ENCODE peak calls at places on chromosomes 1 and 21, in seven cellular contexts. K is Karpas-422, X is pancreas, L is lower lobe of right lung, B is SJSA1, J is A549, V is esophagus squamous epithelium. M is an unnamed sample.

GRCh38 chr1:30029677-30030076 is 693.7 kb downstream of the MATN1 start:
- DNase-seq in K (no peak), X (no peak), L (no peak), B (no peak), J (no peak), V (no peak), M (peak; percentile 25)

GRCh38 chr1:33341190-33341589 is 20.3 kb upstream of the A3GALT2 start:
- DNase-seq in K (no peak), X (no peak), L (no peak), B (no peak), J (no peak), V (no peak), M (no peak)

GRCh38 chr1:204147392-204148097 is 4.3 kb downstream of the ETNK2 start:
- DNase-seq in K (no peak), X (no peak), L (no peak), B (no peak), J (no peak), V (no peak), M (no peak)

GRCh38 chr1:200296091-200296661 is 113.7 kb downstream of the ZNF281 start:
- DNase-seq in K (no peak), X (peak; percentile 45), L (no peak), B (no peak), J (no peak), V (no peak), M (no peak)

GRCh38 chr1:155178441-155179106 is 4.9 kb downstream of the TRIM46 start:
- DNase-seq in K (peak; percentile 14), X (peak; percentile 26), L (peak; percentile 76), B (no peak), J (no peak), V (no peak), M (peak; percentile 85)

GRCh38 chr1:113399063-113399583 is 8.8 kb downstream of the MAGI3 start:
- DNase-seq in K (no peak), X (no peak), L (no peak), B (no peak), J (no peak), V (no peak), M (no peak)

GRCh38 chr1:53321366-53321765 is 6.5 kb downstream of the LRP8 start:
- DNase-seq in K (peak; percentile 67), X (no peak), L (peak; percentile 20), B (no peak), J (peak; percentile 26), V (no peak), M (no peak)

GRCh38 chr1:34603594-34603993 is 151.3 kb upstream of the GJB5 start:
- DNase-seq in K (no peak), X (no peak), L (no peak), B (no peak), J (no peak), V (no peak), M (no peak)

GRCh38 chr1:216457356-216457755 is 34.1 kb upstream of the USH2A start:
- DNase-seq in K (no peak), X (no peak), L (no peak), B (peak; percentile 12), J (no peak), V (no peak), M (no peak)

GRCh38 chr1:152486400-152487006 is 24.1 kb upstream of the LCE5A start:
- DNase-seq in K (peak; percentile 64), X (no peak), L (no peak), B (no peak), J (peak; percentile 30), V (no peak), M (no peak)

GRCh38 chr1:151819951-151820623 is 11.5 kb downstream of the RORC start:
- DNase-seq in K (no peak), X (peak; percentile 78), L (no peak), B (no peak), J (no peak), V (no peak), M (no peak)

GRCh38 chr1:104064391-104064790 is 314.7 kb downstream of the AMY1C start:
- DNase-seq in K (no peak), X (no peak), L (no peak), B (peak; percentile 65), J (no peak), V (no peak), M (no peak)

GRCh38 chr1:115781343-115781742 is 12.8 kb upstream of the CASQ2 start:
- DNase-seq in K (no peak), X (no peak), L (no peak), B (no peak), J (no peak), V (no peak), M (no peak)

GRCh38 chr1:15282810-15283474 is 35.9 kb downstream of the FHAD1 start:
- DNase-seq in K (no peak), X (peak; percentile 71), L (no peak), B (no peak), J (no peak), V (no peak), M (no peak)

GRCh38 chr1:15994590-15995351 is 9.3 kb upstream of the SRARP start:
- DNase-seq in K (peak; percentile 52), X (peak; percentile 54), L (peak; percentile 73), B (peak; percentile 48), J (peak; percentile 64), V (no peak), M (no peak)

GRCh38 chr1:244054924-244055263 is 3.8 kb downstream of the ZBTB18 start:
- DNase-seq in K (no peak), X (no peak), L (no peak), B (no peak), J (no peak), V (no peak), M (peak; percentile 71)

GRCh38 chr1:101165944-101166343 is 70.9 kb upstream of the S1PR1 start:
- DNase-seq in K (no peak), X (no peak), L (no peak), B (no peak), J (no peak), V (no peak), M (no peak)

GRCh38 chr21:42674351-42674940 is 21.0 kb downstream of the PDE9A start:
- DNase-seq in K (no peak), X (no peak), L (no peak), B (no peak), J (no peak), V (no peak), M (no peak)
- H3K27ac ChIP-seq in K (no peak overlapping the region), X (no peak overlapping the region), L (no peak overlapping the region), B (no peak overlapping the region), J (no peak overlapping the region), V (no peak overlapping the region), M (no peak overlapping the region)

GRCh38 chr1:48182441-48182840 is 40.1 kb upstream of the SLC5A9 start:
- DNase-seq in K (no peak), X (no peak), L (no peak), B (no peak), J (no peak), V (no peak), M (no peak)

GRCh38 chr1:48190893-48191292 is 31.6 kb upstream of the SLC5A9 start:
- DNase-seq in K (no peak), X (no peak), L (no peak), B (no peak), J (no peak), V (no peak), M (no peak)

GRCh38 chr1:48187969-48188563 is 34.5 kb upstream of the SLC5A9 start:
- DNase-seq in K (no peak), X (no peak), L (no peak), B (no peak), J (no peak), V (no peak), M (no peak)
- H3K9me3 ChIP-seq in K (peaks cover 15% of the 10 kb centered on the region), X (no peaks in the 10 kb centered on the region), L (no peaks in the 10 kb centered on the region), B (peaks cover 8% of the 10 kb centered on the region), J (no peaks in the 10 kb centered on the region), V (no peaks in the 10 kb centered on the region), M (no peaks in the 10 kb centered on the region)

GRCh38 chr1:94772230-94772641 is 47.9 kb upstream of the SLC44A3 start:
- DNase-seq in K (no peak), X (no peak), L (peak; percentile 78), B (no peak), J (no peak), V (no peak), M (no peak)

GRCh38 chr1:94772840-94773239 is 47.3 kb upstream of the SLC44A3 start:
- DNase-seq in K (no peak), X (no peak), L (no peak), B (no peak), J (no peak), V (no peak), M (no peak)

GRCh38 chr1:94773931-94774422 is 46.2 kb upstream of the SLC44A3 start:
- DNase-seq in K (no peak), X (peak; percentile 84), L (no peak), B (peak; percentile 51), J (peak; percentile 7), V (no peak), M (no peak)

GRCh38 chr1:94776474-94776873 is 43.7 kb upstream of the SLC44A3 start:
- DNase-seq in K (no peak), X (no peak), L (no peak), B (no peak), J (no peak), V (no peak), M (no peak)

DNA sequence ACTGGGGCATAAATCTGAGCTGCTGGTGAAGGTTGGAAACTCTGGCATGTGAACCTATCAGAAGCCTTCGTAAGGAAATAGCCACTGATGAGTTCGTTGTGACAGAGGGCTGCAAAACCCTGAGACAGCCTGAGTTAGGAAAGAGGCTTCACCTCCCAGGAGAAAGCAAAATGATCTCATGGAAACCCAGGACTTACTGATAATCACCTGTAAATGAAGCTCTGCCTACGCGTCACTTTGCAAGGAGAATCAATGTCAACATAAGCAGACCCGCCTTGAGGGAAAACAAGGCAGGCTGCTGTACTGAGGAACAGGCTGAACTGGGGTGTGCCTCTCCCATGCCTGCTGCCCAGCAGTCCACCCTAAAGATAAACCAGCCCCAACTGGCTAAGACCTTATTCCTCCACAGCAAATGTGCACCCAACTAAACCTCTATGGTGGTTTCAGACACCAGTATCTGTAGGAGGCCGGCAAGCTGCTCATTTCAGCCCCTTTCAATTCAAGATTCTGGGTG is 46.8 kb upstream of the SLC44A3 start:
- DNase-seq in K (no peak), X (no peak), L (no peak), B (no peak), J (no peak), V (no peak), M (no peak)
- H3K27ac ChIP-seq in K (no peak overlapping the region), X (peak overlapping the region; percentile 64), L (peak overlapping the region; percentile 64), B (peak overlapping the region; percentile 56), J (peak overlapping the region; percentile 58), V (no peak overlapping the region), M (no peak overlapping the region)

GRCh38 chr1:67468066-67468718 is 38.0 kb upstream of the SERBP1 start:
- DNase-seq in K (no peak), X (no peak), L (no peak), B (no peak), J (no peak), V (no peak), M (no peak)
- H3K9me3 ChIP-seq in K (no peaks in the 10 kb centered on the region), X (no peaks in the 10 kb centered on the region), L (no peaks in the 10 kb centered on the region), B (no peaks in the 10 kb centered on the region), J (no peaks in the 10 kb centered on the region), V (no peaks in the 10 kb centered on the region), M (no peaks in the 10 kb centered on the region)

GRCh38 chr1:25737151-25737550 is 62.8 kb upstream of the SELENON start:
- DNase-seq in K (no peak), X (no peak), L (no peak), B (no peak), J (no peak), V (no peak), M (no peak)
- H3K27ac ChIP-seq in K (no peak overlapping the region), X (no peak overlapping the region), L (no peak overlapping the region), B (no peak overlapping the region), J (no peak overlapping the region), V (peak overlapping the region; percentile 3), M (no peak overlapping the region)

GRCh38 chr21:9767592-9768375 is 753.6 kb upstream of the TPTE start:
- DNase-seq in K (no peak), X (no peak), L (no peak), B (no peak), J (no peak), V (no peak), M (peak; percentile 88)
- H3K9me3 ChIP-seq in K (peaks cover 65% of the 10 kb centered on the region), X (no peaks in the 10 kb centered on the region), L (peaks cover 13% of the 10 kb centered on the region), B (peaks cover 11% of the 10 kb centered on the region), J (no peaks in the 10 kb centered on the region), V (no peaks in the 10 kb centered on the region), M (peaks cover 7% of the 10 kb centered on the region)

GRCh38 chr21:31107151-31107785 is 69.0 kb upstream of the KRTAP19-8 start:
- DNase-seq in K (no peak), X (no peak), L (no peak), B (no peak), J (no peak), V (no peak), M (no peak)
- H3K27ac ChIP-seq in K (no peak overlapping the region), X (no peak overlapping the region), L (peak overlapping the region; percentile 36), B (no peak overlapping the region), J (no peak overlapping the region), V (peak overlapping the region; percentile 7), M (no peak overlapping the region)

M was measured in vagina.